ENCODE peak calls at places on chromosomes 13 and 19, in five cellular contexts. L is H1, N is HepG2, Y is GM12878, O is K562. Q is an unnamed sample.

GRCh38 chr13:98722958-98723357 is 29.5 kb downstream of the SLC15A1 start:
- DNase-seq in O (no peak), Y (no peak), L (no peak), N (no peak), Q (no peak)

GRCh38 chr13:85462792-85463425 is 336.3 kb downstream of the SLITRK6 start:
- DNase-seq in Y (no peak), L (no peak), N (no peak), O (no peak), Q (no peak)

GRCh38 chr19:29687244-29687896 is 22.1 kb downstream of the PLEKHF1 start:
- DNase-seq in N (no peak), Y (no peak), L (no peak), O (peak; percentile 72), Q (no peak)

GRCh38 chr19:311813-312261 is 20.6 kb upstream of the PLPP2 start:
- DNase-seq in O (no peak), Y (no peak), N (no peak), L (no peak), Q (no peak)

GRCh38 chr19:14440049-14440448 is 6.9 kb downstream of the PKN1 start:
- DNase-seq in L (no peak), N (no peak), O (peak; percentile 92), Y (peak; percentile 37), Q (no peak)

GRCh38 chr19:6632002-6632621 is 37.8 kb downstream of the TNFSF14 start:
- DNase-seq in L (no peak), Y (peak; percentile 84), O (peak; percentile 85), N (peak; percentile 66), Q (peak; percentile 77)

GRCh38 chr19:32875428-32875827 is 5.9 kb upstream of the SLC7A9 start:
- DNase-seq in Y (no peak), O (no peak), N (no peak), L (no peak), Q (no peak)

GRCh38 chr13:100721885-100722512 is 47.4 kb upstream of the TMTC4 start:
- DNase-seq in Y (no peak), L (no peak), O (peak; percentile 54), N (peak; percentile 50), Q (peak; percentile 37)

GRCh38 chr19:40555978-40556689 is 20.5 kb upstream of the SHKBP1 start:
- DNase-seq in N (no peak), O (no peak), L (no peak), Y (no peak), Q (no peak)

GRCh38 chr19:46017095-46017429 is 5.8 kb downstream of the PGLYRP1 start:
- DNase-seq in N (no peak), Y (no peak), O (no peak), L (no peak), Q (no peak)

GRCh38 chr19:39145180-39145953 is 19.8 kb downstream of the PAK4 start:
- DNase-seq in L (no peak), N (peak; percentile 86), O (no peak), Y (no peak), Q (no peak)

GRCh38 chr19:8391274-8392016 is 1.3 kb downstream of the RAB11B start:
- DNase-seq in N (no peak), O (no peak), L (no peak), Y (no peak), Q (no peak)

GRCh38 chr19:2616741-2617392 is 85.6 kb downstream of the GNG7 start:
- DNase-seq in N (peak; percentile 35), Y (no peak), L (no peak), O (no peak), Q (no peak)

GRCh38 chr19:27776020-27776419 is 1436.9 kb downstream of the UQCRFS1 start:
- DNase-seq in N (no peak), Y (no peak), O (peak; percentile 16), L (no peak), Q (no peak)

GRCh38 chr19:40416918-40417713 is 3.9 kb upstream of the PRX start:
- DNase-seq in N (peak; percentile 51), O (peak; percentile 87), L (no peak), Y (no peak), Q (no peak)

GRCh38 chr13:35260316-35260715 is 216.2 kb downstream of the MAB21L1 start:
- DNase-seq in L (no peak), O (no peak), Y (no peak), N (no peak), Q (no peak)

GRCh38 chr13:61413572-61413971 is 2.1 kb downstream of the PCDH20 start:
- DNase-seq in Y (no peak), N (no peak), L (no peak), O (no peak), Q (no peak)

GRCh38 chr19:33396701-33397535 is 23.4 kb downstream of the CEBPG start:
- DNase-seq in L (no peak), N (peak; percentile 95), Y (no peak), O (no peak), Q (no peak)

GRCh38 chr19:43595605-43595998 is 332 bp downstream of the IRGQ start:
- DNase-seq in N (no peak), L (no peak), Y (no peak), O (no peak), Q (no peak)

GRCh38 chr19:29640231-29640630 is 25.0 kb upstream of the PLEKHF1 start:
- DNase-seq in O (no peak), Y (no peak), N (no peak), L (no peak), Q (no peak)

GRCh38 chr19:1065606-1066109 is 1.3 kb upstream of the ARHGAP45 start:
- DNase-seq in L (no peak), O (no peak), Y (no peak), N (no peak), Q (peak; percentile 68)

GRCh38 chr19:44848036-44848804 is 2.1 kb downstream of the NECTIN2 start:
- DNase-seq in O (peak; percentile 41), Y (no peak), L (no peak), N (no peak), Q (no peak)

GRCh38 chr13:110347535-110348308 is 40.6 kb downstream of the COL4A2 start:
- DNase-seq in L (no peak), N (peak; percentile 7), O (no peak), Y (no peak), Q (peak; percentile 41)

GRCh38 chr19:12247644-12248222 is 47.0 kb downstream of the ZNF44 start:
- DNase-seq in L (no peak), Y (no peak), N (no peak), O (no peak), Q (no peak)

GRCh38 chr19:5691205-5691929 is 1.3 kb downstream of the RPL36 start:
- DNase-seq in L (no peak), O (peak; percentile 68), N (no peak), Y (no peak), Q (no peak)

GRCh38 chr13:99005609-99006008 is 27.7 kb upstream of the DOCK9 start:
- DNase-seq in L (no peak), N (no peak), Y (no peak), O (no peak), Q (no peak)

GRCh38 chr19:7729831-7730285 is 2.1 kb downstream of the CLEC4G start:
- DNase-seq in N (no peak), Y (no peak), O (no peak), L (no peak), Q (no peak)

GRCh38 chr13:50831510-50831909 is 12.0 kb downstream of the DLEU7 start:
- DNase-seq in O (no peak), L (no peak), N (no peak), Y (no peak), Q (no peak)
- TF ChIP-seq ZNF274 in O (no peak), L (no peak), N (no peak), Y (no peak), Q (no peak)

GRCh38 chr19:35264281-35265125 is 4.3 kb upstream of the USF2 start:
- DNase-seq in Y (no peak), O (no peak), L (no peak), N (no peak), Q (no peak)
- TF ChIP-seq POLR2A in Y (no peak), O (peak; percentile 27), L (peak; percentile 59), N (peak; percentile 21), Q (no peak)

DNA sequence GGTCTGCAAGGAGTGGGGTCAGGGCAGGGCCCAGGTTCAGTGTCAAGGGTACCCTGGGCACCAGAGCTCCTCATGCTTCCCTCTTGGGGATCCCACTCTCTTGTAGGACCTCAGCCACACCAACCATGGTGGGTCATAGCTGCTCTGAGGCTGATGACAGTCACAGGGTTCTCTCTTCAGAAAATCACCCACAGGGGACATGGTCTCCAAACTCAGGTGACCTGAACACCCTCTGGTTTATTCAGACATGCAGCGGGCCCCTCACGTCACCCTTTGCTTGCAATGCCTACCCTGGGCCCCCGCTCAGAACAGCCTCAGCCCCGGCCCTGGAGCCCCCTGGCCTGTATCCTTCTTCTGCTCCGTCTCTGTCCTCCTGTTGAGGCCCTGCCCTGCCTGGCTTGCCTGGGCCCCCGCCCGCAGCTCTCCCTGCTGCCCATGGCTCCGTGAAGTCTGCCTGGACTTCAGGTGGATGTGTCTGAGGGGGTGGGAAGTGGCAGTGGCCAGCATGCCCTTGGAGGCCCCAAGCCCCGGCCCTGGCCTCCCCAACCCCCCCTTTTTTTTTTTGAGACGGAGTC is 20.4 kb downstream of the CHERP start:
- DNase-seq in N (no peak), O (no peak), L (no peak), Y (no peak), Q (no peak)
- TF ChIP-seq ZNF274 in N (no peak), O (no peak), L (no peak), Y (no peak), Q (no peak)

DNA sequence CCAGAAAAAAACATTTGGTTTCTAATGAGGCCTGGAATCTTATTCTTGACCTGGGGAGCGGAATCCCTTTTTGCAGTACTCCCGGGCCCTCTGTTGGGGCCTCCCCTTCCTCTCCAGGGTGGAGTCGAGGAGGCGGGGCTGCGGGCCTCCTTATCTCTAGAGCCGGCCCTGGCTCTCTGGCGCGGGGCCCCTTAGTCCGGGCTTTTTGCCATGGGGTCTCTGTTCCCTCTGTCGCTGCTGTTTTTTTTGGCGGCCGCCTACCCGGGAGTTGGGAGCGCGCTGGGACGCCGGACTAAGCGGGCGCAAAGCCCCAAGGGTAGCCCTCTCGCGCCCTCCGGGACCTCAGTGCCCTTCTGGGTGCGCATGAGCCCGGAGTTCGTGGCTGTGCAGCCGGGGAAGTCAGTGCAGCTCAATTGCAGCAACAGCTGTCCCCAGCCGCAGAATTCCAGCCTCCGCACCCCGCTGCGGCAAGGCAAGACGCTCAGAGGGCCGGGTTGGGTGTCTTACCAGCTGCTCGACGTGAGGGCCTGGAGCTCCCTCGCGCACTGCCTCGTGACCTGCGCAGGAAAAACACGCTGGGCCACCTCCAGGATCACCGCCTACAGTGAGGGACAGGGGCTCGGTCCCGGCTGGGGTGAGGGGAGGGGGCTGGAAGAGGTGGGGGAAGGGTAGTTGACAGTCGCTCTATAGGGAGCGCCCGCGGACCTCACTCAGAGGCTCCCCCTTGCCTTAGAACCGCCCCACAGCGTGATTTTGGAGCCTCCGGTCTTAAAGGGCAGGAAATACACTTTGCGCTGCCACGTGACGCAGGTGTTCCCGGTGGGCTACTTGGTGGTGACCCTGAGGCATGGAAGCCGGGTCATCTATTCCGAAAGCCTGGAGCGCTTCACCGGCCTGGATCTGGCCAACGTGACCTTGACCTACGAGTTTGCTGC is at the start of gene ICAM4:
- DNase-seq in L (no peak), O (peak; percentile 95), N (peak; percentile 63), Y (no peak), Q (no peak)
- TF ChIP-seq POLR2A in L (no peak), O (peak; percentile 76), N (no peak), Y (peak; percentile 80), Q (no peak)

DNA sequence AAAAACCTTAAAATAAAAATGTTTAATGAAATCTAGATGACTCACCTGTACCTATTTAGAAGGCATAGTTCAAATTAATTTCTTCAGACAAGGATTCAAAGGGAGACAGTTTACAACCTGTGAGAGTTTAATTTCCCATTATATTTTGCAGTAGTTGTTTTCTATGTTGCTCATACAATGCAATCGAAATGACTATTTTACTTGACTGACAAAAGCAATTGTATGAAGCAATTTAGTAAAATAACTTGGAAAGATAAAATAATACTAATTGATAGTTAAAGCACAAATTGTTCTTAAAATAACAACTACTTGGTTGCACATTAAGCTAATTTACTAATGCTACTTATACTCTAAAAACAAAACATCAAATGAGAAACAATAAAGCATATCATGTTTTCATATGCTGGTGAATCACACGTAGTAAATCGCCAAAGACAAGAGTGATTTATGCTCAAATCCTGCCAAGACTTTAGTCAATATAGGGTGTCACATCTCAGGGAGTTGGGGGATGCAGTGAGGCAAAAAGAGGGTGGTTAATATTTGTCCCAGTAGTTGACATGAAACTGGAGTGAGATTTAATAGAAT is 6.4 kb downstream of the DACH1 start:
- DNase-seq in Y (no peak), L (no peak), N (no peak), O (no peak), Q (no peak)
- TF ChIP-seq ZNF274 in Y (no peak), L (no peak), N (no peak), O (no peak), Q (no peak)

Q was measured in HCT116.